ENCODE peak calls at places on chromosomes 11 and 22, in ten cellular contexts. E, I, O, P, W, N, J, C, A and F are unnamed samples.

GRCh38 chr11:67387518-67387917 is 4.3 kb upstream of the RAD9A start:
- DNase-seq in O (no peak), I (no peak), P (no peak), E (no peak), A (no peak), N (no peak), J (no peak), W (no peak), C (no peak), F (no peak)

GRCh38 chr11:6703247-6704063 is 20.3 kb upstream of the MRPL17 start:
- DNase-seq in J (no peak), C (peak; percentile 79), O (peak; percentile 57), N (peak; percentile 42), I (peak; percentile 75), W (no peak), P (peak; percentile 57), A (peak; percentile 67), E (peak; percentile 36), F (peak; percentile 54)

GRCh38 chr11:82458777-82459176 is 274.9 kb downstream of the FAM181B start:
- DNase-seq in P (no peak), O (no peak), N (no peak), A (peak; percentile 65), W (no peak), C (no peak), I (no peak), E (no peak), J (no peak), F (no peak)

GRCh38 chr11:71170619-71171018 is 81.8 kb downstream of the SHANK2 start:
- DNase-seq in P (no peak), E (no peak), I (no peak), O (no peak), C (no peak), W (no peak), A (no peak), N (no peak), J (no peak), F (no peak)

GRCh38 chr11:120205596-120206161 is 5.2 kb upstream of the OAF start:
- DNase-seq in I (peak; percentile 81), N (no peak), A (no peak), J (no peak), C (peak; percentile 56), O (peak; percentile 52), E (no peak), P (no peak), W (no peak), F (peak; percentile 53)

GRCh38 chr11:16960250-16960649 is 54.0 kb downstream of the PLEKHA7 start:
- DNase-seq in A (no peak), E (no peak), P (no peak), W (no peak), N (no peak), C (no peak), O (no peak), I (no peak), J (no peak), F (no peak)

GRCh38 chr22:27987557-27987956 is 68.5 kb upstream of the PITPNB start:
- DNase-seq in E (no peak), N (no peak), A (no peak), O (peak; percentile 87), W (peak; percentile 47), C (no peak), P (peak; percentile 28), I (peak; percentile 85), J (no peak), F (peak; percentile 79)

GRCh38 chr11:34890812-34891211 is 25.4 kb downstream of the APIP start:
- DNase-seq in N (peak; percentile 29), C (no peak), W (no peak), P (no peak), A (peak; percentile 59), J (no peak), O (peak; percentile 58), I (peak; percentile 81), E (no peak), F (peak; percentile 6)

GRCh38 chr11:103091441-103091809 is 535 bp downstream of the DCUN1D5 start:
- DNase-seq in W (no peak), E (peak; percentile 61), N (peak; percentile 72), C (peak; percentile 37), O (peak; percentile 22), I (peak; percentile 27), J (no peak), A (peak; percentile 58), P (peak; percentile 39), F (peak; percentile 37)

GRCh38 chr11:46490576-46491100 is 99.1 kb upstream of the CHRM4 start:
- DNase-seq in J (no peak), C (no peak), A (no peak), W (no peak), I (no peak), P (no peak), O (peak; percentile 34), E (no peak), N (no peak), F (peak; percentile 22)

GRCh38 chr22:31343235-31344191 is 2.6 kb downstream of the PATZ1 start:
- DNase-seq in P (peak; percentile 92), N (peak; percentile 61), I (peak; percentile 22), J (no peak), C (no peak), O (no peak), W (no peak), A (peak; percentile 93), E (peak; percentile 76), F (no peak)

GRCh38 chr22:28349114-28349513 is 330.5 kb downstream of the TTC28 start:
- DNase-seq in C (no peak), N (no peak), P (no peak), I (no peak), J (no peak), W (no peak), A (no peak), E (no peak), O (no peak), F (no peak)

GRCh38 chr11:17014321-17014773 is at the start of gene PLEKHA7:
- DNase-seq in J (no peak), A (peak; percentile 74), P (no peak), O (no peak), E (peak; percentile 37), I (no peak), C (no peak), W (no peak), N (no peak), F (no peak)

GRCh38 chr11:47234669-47235075 is 13.9 kb downstream of the ACP2 start:
- DNase-seq in O (peak; percentile 54), I (no peak), C (peak; percentile 95), J (no peak), W (no peak), A (no peak), E (no peak), N (no peak), P (no peak), F (peak; percentile 67)

DNA sequence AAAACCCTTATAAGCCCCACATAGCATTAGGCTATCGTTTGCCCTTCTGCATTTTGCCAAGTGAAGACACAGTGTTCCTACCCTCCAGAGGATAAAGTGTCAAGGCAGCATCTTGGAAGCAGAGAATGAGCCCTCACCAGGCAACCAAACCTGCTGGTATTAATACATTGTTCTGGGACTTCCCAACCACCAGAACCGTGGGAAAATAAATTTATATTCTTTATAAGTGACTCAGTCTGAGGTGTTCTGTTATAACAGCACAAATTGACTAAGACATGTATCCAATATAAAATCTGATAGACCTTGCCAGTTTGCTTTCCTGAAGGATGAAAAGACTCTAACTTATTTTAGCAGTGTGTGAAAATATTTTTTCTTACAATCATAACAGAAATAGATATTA is 792.5 kb upstream of the LRRC4C start:
- DNase-seq in O (no peak), P (no peak), C (no peak), N (no peak), I (no peak), W (no peak), J (no peak), E (no peak), A (no peak), F (peak; percentile 47)
- TF ChIP-seq CTCF in O (no peak), P (no peak), C (no peak), N (no peak), I (no peak), W (no peak), J (no peak), E (no peak), A (no peak), F (no peak)

GRCh38 chr11:61923166-61924015 is 6.0 kb upstream of the RAB3IL1 start:
- DNase-seq in N (no peak), W (peak; percentile 69), C (peak; percentile 93), A (peak; percentile 74), J (no peak), I (peak; percentile 73), O (peak; percentile 68), E (peak; percentile 69), P (peak; percentile 72), F (peak; percentile 52)
- TF ChIP-seq CTCF in N (no peak), W (no peak), C (no peak), A (no peak), J (no peak), I (no peak), O (no peak), E (no peak), P (no peak), F (no peak)

GRCh38 chr22:33018232-33018864 is 39.8 kb downstream of the SYN3 start:
- DNase-seq in A (peak; percentile 73), W (no peak), N (peak; percentile 71), I (peak; percentile 45), P (peak; percentile 78), E (peak; percentile 87), C (peak; percentile 71), O (peak; percentile 27), J (no peak), F (peak; percentile 44)

GRCh38 chr22:33013531-33014162 is 44.5 kb downstream of the SYN3 start:
- DNase-seq in A (no peak), N (no peak), W (no peak), I (no peak), E (no peak), P (no peak), J (no peak), O (no peak), C (no peak), F (no peak)

GRCh38 chr22:33007485-33007884 is 50.7 kb downstream of the SYN3 start:
- DNase-seq in W (no peak), E (no peak), P (no peak), I (no peak), N (no peak), O (no peak), A (no peak), J (no peak), C (no peak), F (no peak)

GRCh38 chr22:33014621-33015020 is 43.6 kb downstream of the SYN3 start:
- DNase-seq in E (no peak), I (no peak), O (no peak), J (no peak), C (no peak), W (no peak), P (no peak), N (no peak), A (no peak), F (no peak)

DNA sequence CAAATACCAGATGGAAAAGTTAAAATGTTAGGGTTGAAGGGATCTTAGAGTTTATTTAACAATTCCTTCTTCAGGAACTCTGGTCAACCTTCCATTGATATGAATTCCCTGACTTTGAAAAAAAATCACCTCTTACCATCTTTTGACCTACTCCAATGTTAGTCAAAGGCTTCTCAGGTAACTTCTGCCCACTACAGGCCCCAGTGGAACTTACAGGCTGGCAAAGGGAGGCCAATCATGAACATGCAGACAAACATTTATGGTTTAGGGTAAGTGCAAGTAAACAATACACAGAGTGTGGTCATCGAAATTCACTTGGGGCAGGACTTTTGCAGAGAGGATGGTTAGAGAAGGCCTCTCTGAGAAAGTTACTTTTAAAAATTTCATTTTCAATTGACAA is 45.1 kb downstream of the SYN3 start:
- DNase-seq in C (no peak), A (no peak), O (no peak), N (no peak), J (no peak), W (no peak), I (no peak), E (no peak), P (no peak), F (no peak)
- TF ChIP-seq CTCF in C (no peak), A (no peak), O (no peak), N (peak; percentile 58), J (no peak), W (no peak), I (no peak), E (no peak), P (peak; percentile 29), F (no peak)

GRCh38 chr22:37647317-37647716 is 7.8 kb downstream of the SH3BP1 start:
- DNase-seq in I (no peak), J (no peak), W (no peak), O (no peak), C (no peak), N (no peak), P (no peak), A (no peak), E (no peak), F (no peak)
- TF ChIP-seq CTCF in I (no peak), J (no peak), W (no peak), O (no peak), C (no peak), N (no peak), P (no peak), A (no peak), E (no peak), F (no peak)